ENCODE peak calls at places on chromosomes 2 and 18, in seven cellular contexts. B, S, P, H, C, X and M are unnamed samples.
A peak's percentile ranks its signal among the peaks of the same experiment; 100 is the strongest.

GRCh38 chr2:113127646-113128385 is 418 bp downstream of the IL1RN start:
- DNase-seq in B (no peak), S (no peak), P (no peak), H (no peak), C (no peak), X (no peak), M (no peak)

GRCh38 chr2:183614797-183615429 is 490.7 kb downstream of the NUP35 start:
- DNase-seq in B (peak; percentile 32), S (no peak), P (no peak), H (peak; percentile 13), C (no peak), X (no peak), M (no peak)

GRCh38 chr2:241692448-241692847 is 5.8 kb upstream of the DTYMK start:
- DNase-seq in B (no peak), S (no peak), P (no peak), H (no peak), C (no peak), X (peak; percentile 40), M (no peak)

GRCh38 chr2:127191331-127192219 is 28.5 kb downstream of the CYP27C1 start:
- DNase-seq in B (no peak), S (no peak), P (no peak), H (no peak), C (no peak), X (no peak), M (no peak)

GRCh38 chr2:60028819-60029218 is 524.6 kb downstream of the BCL11A start:
- DNase-seq in B (no peak), S (no peak), P (no peak), H (no peak), C (no peak), X (no peak), M (no peak)

GRCh38 chr2:55923091-55923977 is at the start of gene EFEMP1:
- DNase-seq in B (peak; percentile 66), S (peak; percentile 82), P (peak; percentile 37), H (peak; percentile 71), C (no peak), X (no peak), M (peak; percentile 27)

GRCh38 chr18:55577812-55578539 is 10.0 kb downstream of the TCF4 start:
- DNase-seq in B (no peak), S (no peak), P (no peak), H (no peak), C (no peak), X (no peak), M (peak; percentile 41)

GRCh38 chr2:27992787-27993747 is 102.5 kb downstream of the BABAM2 start:
- DNase-seq in B (no peak), S (no peak), P (no peak), H (no peak), C (no peak), X (peak; percentile 39), M (no peak)

GRCh38 chr2:202072737-202073396 is at the start of gene KIAA2012:
- DNase-seq in B (no peak), S (no peak), P (no peak), H (no peak), C (no peak), X (no peak), M (peak; percentile 48)

GRCh38 chr18:13246121-13246520 is 27.6 kb downstream of the LDLRAD4 start:
- DNase-seq in B (no peak), S (no peak), P (no peak), H (no peak), C (no peak), X (no peak), M (no peak)

GRCh38 chr2:19714926-19715325 is 186.9 kb downstream of the TTC32 start:
- DNase-seq in B (no peak), S (no peak), P (no peak), H (no peak), C (no peak), X (no peak), M (no peak)

GRCh38 chr2:74438248-74438647 is 3.5 kb downstream of the RTKN start:
- DNase-seq in B (no peak), S (no peak), P (no peak), H (no peak), C (no peak), X (no peak), M (no peak)

GRCh38 chr18:59458575-59458974 is 99.5 kb upstream of the LMAN1 start:
- DNase-seq in B (no peak), S (no peak), P (no peak), H (no peak), C (no peak), X (no peak), M (no peak)

GRCh38 chr2:190404487-190404886 is 3.7 kb upstream of the MFSD6 start:
- DNase-seq in B (no peak), S (no peak), P (no peak), H (no peak), C (no peak), X (peak; percentile 40), M (no peak)

GRCh38 chr2:199309973-199310372 is 147.8 kb downstream of the SATB2 start:
- DNase-seq in B (no peak), S (no peak), P (no peak), H (no peak), C (no peak), X (no peak), M (peak; percentile 77)

GRCh38 chr2:186569906-186570305 is 19.9 kb upstream of the ITGAV start:
- DNase-seq in B (no peak), S (no peak), P (no peak), H (no peak), C (no peak), X (no peak), M (no peak)

GRCh38 chr2:36949845-36950244 is 16.5 kb downstream of the STRN start:
- DNase-seq in B (no peak), S (no peak), P (no peak), H (no peak), C (no peak), X (no peak), M (no peak)

GRCh38 chr2:223247136-223247535 is 195.1 kb downstream of the KCNE4 start:
- DNase-seq in B (no peak), S (no peak), P (no peak), H (no peak), C (no peak), X (peak; percentile 11), M (peak; percentile 61)

GRCh38 chr2:10329880-10330699 is 27.4 kb downstream of the HPCAL1 start:
- DNase-seq in B (no peak), S (no peak), P (no peak), H (no peak), C (no peak), X (peak; percentile 20), M (no peak)

GRCh38 chr2:8794923-8795825 is 42.2 kb downstream of the KIDINS220 start:
- DNase-seq in B (no peak), S (no peak), P (no peak), H (no peak), C (no peak), X (no peak), M (no peak)

GRCh38 chr2:135202751-135203150 is 150.7 kb downstream of the RAB3GAP1 start:
- DNase-seq in B (no peak), S (no peak), P (no peak), H (no peak), C (no peak), X (no peak), M (no peak)

GRCh38 chr2:159860611-159861010 is 62.6 kb upstream of the CD302 start:
- DNase-seq in B (no peak), S (no peak), P (no peak), H (no peak), C (no peak), X (no peak), M (no peak)

GRCh38 chr2:207351171-207351570 is 178.6 kb upstream of the CREB1 start:
- DNase-seq in B (no peak), S (no peak), P (no peak), H (no peak), C (no peak), X (no peak), M (no peak)

GRCh38 chr2:205700331-205701132 is 18.2 kb downstream of the NRP2 start:
- DNase-seq in B (no peak), S (peak; percentile 65), P (peak; percentile 27), H (no peak), C (peak; percentile 54), X (no peak), M (no peak)

GRCh38 chr2:220143336-220143735 is 515.9 kb downstream of the SLC4A3 start:
- DNase-seq in B (no peak), S (no peak), P (no peak), H (no peak), C (no peak), X (peak; percentile 3), M (no peak)

GRCh38 chr2:127614731-127615130 is 31.2 kb upstream of the GPR17 start:
- DNase-seq in B (no peak), S (no peak), P (no peak), H (no peak), C (no peak), X (no peak), M (no peak)

GRCh38 chr2:98908909-98909308 is 27.1 kb downstream of the CRACDL start:
- DNase-seq in B (no peak), S (no peak), P (no peak), H (no peak), C (no peak), X (no peak), M (no peak)

GRCh38 chr2:129061079-129061785 is 742.6 kb upstream of the HS6ST1 start:
- DNase-seq in B (no peak), S (no peak), P (no peak), H (no peak), C (no peak), X (peak; percentile 19), M (peak; percentile 39)

GRCh38 chr2:189109921-189110397 is 69.6 kb downstream of the COL5A2 start:
- DNase-seq in B (no peak), S (no peak), P (no peak), H (no peak), C (no peak), X (no peak), M (peak; percentile 15)

GRCh38 chr2:108965540-108966299 is 23.3 kb downstream of the EDAR start:
- DNase-seq in B (no peak), S (no peak), P (no peak), H (no peak), C (no peak), X (no peak), M (no peak)

GRCh38 chr2:2587364-2587763 is 256.3 kb upstream of the MYT1L start:
- DNase-seq in B (no peak), S (no peak), P (no peak), H (no peak), C (no peak), X (no peak), M (no peak)

GRCh38 chr2:120301289-120301688 is 44.6 kb upstream of the INHBB start:
- DNase-seq in B (no peak), S (no peak), P (no peak), H (no peak), C (no peak), X (no peak), M (no peak)

GRCh38 chr2:156322681-156323211 is 9.8 kb downstream of the NR4A2 start:
- DNase-seq in B (no peak), S (no peak), P (no peak), H (no peak), C (no peak), X (no peak), M (no peak)

GRCh38 chr18:50401888-50402287 is 27.0 kb downstream of the SKA1 start:
- DNase-seq in B (peak; percentile 49), S (peak; percentile 63), P (no peak), H (peak; percentile 54), C (no peak), X (peak; percentile 8), M (peak; percentile 83)

GRCh38 chr2:205754924-205755321 is 72.6 kb downstream of the NRP2 start:
- DNase-seq in B (no peak), S (no peak), P (no peak), H (no peak), C (no peak), X (no peak), M (no peak)

GRCh38 chr2:46042711-46043110 is 254.5 kb upstream of the EPAS1 start:
- DNase-seq in B (no peak), S (no peak), P (no peak), H (no peak), C (no peak), X (no peak), M (no peak)

GRCh38 chr2:34012728-34013302 is 413.7 kb upstream of the FAM98A start:
- DNase-seq in B (peak; percentile 21), S (peak; percentile 53), P (peak; percentile 55), H (peak; percentile 14), C (no peak), X (peak; percentile 76), M (peak; percentile 79)

GRCh38 chr2:184780384-184780783 is 182.1 kb downstream of the ZNF804A start:
- DNase-seq in B (no peak), S (no peak), P (no peak), H (no peak), C (no peak), X (no peak), M (no peak)